ENCODE peak calls at places on chromosomes 13 and 19, in six cellular contexts. N is pancreas, Q is tibial artery, G is sigmoid colon, P is left ventricle myocardium inferior, U is kidney. Y is an unnamed sample.

GRCh38 chr19:1473056-1473400 is 6.0 kb downstream of the C19orf25 start:
- DNase-seq in U (no peak), G (no peak), P (no peak), Q (no peak), N (no peak), Y (no peak)

GRCh38 chr13:31090921-31091624 is 70.6 kb downstream of the HSPH1 start:
- DNase-seq in U (no peak), N (peak; percentile 67), G (no peak), Q (no peak), P (no peak), Y (no peak)

GRCh38 chr19:2524840-2525723 is 49.2 kb downstream of the GADD45B start:
- DNase-seq in P (peak; percentile 42), N (no peak), Q (peak; percentile 93), G (no peak), U (no peak), Y (no peak)

GRCh38 chr19:41709951-41710645 is 1.7 kb downstream of the CEACAM5 start:
- DNase-seq in P (no peak), G (no peak), Q (peak; percentile 53), U (no peak), N (peak; percentile 9), Y (no peak)

GRCh38 chr13:63209330-63210017 is 1793.8 kb upstream of the PCDH20 start:
- DNase-seq in N (no peak), P (no peak), Q (no peak), G (no peak), U (no peak), Y (no peak)

GRCh38 chr13:51724721-51725120 is 79.2 kb downstream of the DHRS12 start:
- DNase-seq in P (no peak), Q (no peak), N (no peak), U (no peak), G (no peak), Y (no peak)

GRCh38 chr13:108494991-108495661 is 134.3 kb upstream of the MYO16 start:
- DNase-seq in P (no peak), U (no peak), G (no peak), N (no peak), Q (no peak), Y (no peak)

GRCh38 chr13:98866882-98867281 is 111.0 kb downstream of the DOCK9 start:
- DNase-seq in P (no peak), U (no peak), G (no peak), Q (no peak), N (no peak), Y (no peak)

GRCh38 chr19:40718774-40719391 is 2.0 kb downstream of the ITPKC start:
- DNase-seq in Q (peak; percentile 87), G (peak; percentile 89), P (peak; percentile 52), U (peak; percentile 93), N (peak; percentile 87), Y (no peak)

GRCh38 chr13:95388420-95389079 is 87.3 kb upstream of the ABCC4 start:
- DNase-seq in N (no peak), G (no peak), P (no peak), Q (no peak), U (no peak), Y (no peak)

GRCh38 chr13:67230774-67231480 is 791 bp upstream of the PCDH9 start:
- DNase-seq in U (peak; percentile 84), P (peak; percentile 51), G (peak; percentile 83), Q (peak; percentile 70), N (peak; percentile 81), Y (peak; percentile 23)

GRCh38 chr19:4453232-4454179 is 4.1 kb downstream of the UBXN6 start:
- DNase-seq in N (no peak), P (no peak), U (no peak), G (no peak), Q (no peak), Y (no peak)

GRCh38 chr13:55999709-56000108 is 1141.0 kb upstream of the PRR20A start:
- DNase-seq in G (no peak), U (no peak), P (no peak), N (no peak), Q (no peak), Y (no peak)

GRCh38 chr19:33273881-33274662 is 28.3 kb downstream of the CEBPA start:
- DNase-seq in U (peak; percentile 66), P (no peak), Q (no peak), G (no peak), N (no peak), Y (peak; percentile 34)

GRCh38 chr13:85847012-85847411 is 47.8 kb upstream of the SLITRK6 start:
- DNase-seq in G (no peak), U (no peak), P (no peak), N (no peak), Q (no peak), Y (no peak)

GRCh38 chr19:58385313-58386165 is 1.5 kb upstream of the RPS5 start:
- DNase-seq in U (no peak), N (peak; percentile 54), G (no peak), P (no peak), Q (no peak), Y (no peak)

GRCh38 chr19:35908977-35909683 is 1.0 kb upstream of the TYROBP start:
- DNase-seq in Q (peak; percentile 90), P (peak; percentile 77), U (peak; percentile 83), N (no peak), G (peak; percentile 88), Y (no peak)

GRCh38 chr19:4376991-4377781 is 23.2 kb downstream of the SH3GL1 start:
- DNase-seq in P (no peak), G (peak; percentile 61), N (no peak), Q (no peak), U (peak; percentile 73), Y (no peak)

GRCh38 chr13:76852991-76853390 is 33.2 kb downstream of the KCTD12 start:
- DNase-seq in G (no peak), P (no peak), Q (no peak), N (no peak), U (no peak), Y (no peak)

GRCh38 chr19:4717191-4717965 is 6.3 kb downstream of the DPP9 start:
- DNase-seq in N (no peak), Q (no peak), G (no peak), P (no peak), U (no peak), Y (no peak)

GRCh38 chr19:33194884-33195710 is 967 bp downstream of the LRP3 start:
- DNase-seq in N (peak; percentile 77), U (peak; percentile 79), P (no peak), G (no peak), Q (no peak), Y (no peak)

GRCh38 chr13:85508683-85509329 is 290.4 kb downstream of the SLITRK6 start:
- DNase-seq in N (no peak), P (no peak), G (no peak), U (no peak), Q (no peak), Y (no peak)

GRCh38 chr13:95870421-95870820 is 182.8 kb downstream of the UGGT2 start:
- DNase-seq in G (no peak), P (no peak), N (no peak), U (no peak), Q (no peak), Y (no peak)

GRCh38 chr19:56367829-56368711 is 25.3 kb downstream of the ZNF582 start:
- DNase-seq in U (peak; percentile 98), N (peak; percentile 85), Q (peak; percentile 94), P (peak; percentile 94), G (peak; percentile 97), Y (peak; percentile 76)

GRCh38 chr19:2032296-2032941 is 16.9 kb upstream of the BTBD2 start:
- DNase-seq in P (peak; percentile 95), N (peak; percentile 96), U (peak; percentile 99), G (peak; percentile 98), Q (peak; percentile 99), Y (no peak)

GRCh38 chr19:44757735-44758505 is 9.4 kb downstream of the BCL3 start:
- DNase-seq in Q (peak; percentile 94), N (peak; percentile 65), P (peak; percentile 88), U (peak; percentile 93), G (peak; percentile 90), Y (no peak)

GRCh38 chr13:48265217-48265815 is 32.3 kb downstream of the ITM2B start:
- DNase-seq in Q (no peak), U (no peak), N (no peak), P (no peak), G (no peak), Y (no peak)

GRCh38 chr19:46133101-46133627 is 8.7 kb upstream of the IGFL3 start:
- DNase-seq in U (no peak), G (no peak), N (no peak), Q (no peak), P (no peak), Y (peak; percentile 96)

GRCh38 chr13:18948012-18948663 is 233.5 kb downstream of the TUBA3C start:
- DNase-seq in Q (no peak), G (no peak), N (no peak), U (no peak), P (no peak), Y (no peak)

DNA sequence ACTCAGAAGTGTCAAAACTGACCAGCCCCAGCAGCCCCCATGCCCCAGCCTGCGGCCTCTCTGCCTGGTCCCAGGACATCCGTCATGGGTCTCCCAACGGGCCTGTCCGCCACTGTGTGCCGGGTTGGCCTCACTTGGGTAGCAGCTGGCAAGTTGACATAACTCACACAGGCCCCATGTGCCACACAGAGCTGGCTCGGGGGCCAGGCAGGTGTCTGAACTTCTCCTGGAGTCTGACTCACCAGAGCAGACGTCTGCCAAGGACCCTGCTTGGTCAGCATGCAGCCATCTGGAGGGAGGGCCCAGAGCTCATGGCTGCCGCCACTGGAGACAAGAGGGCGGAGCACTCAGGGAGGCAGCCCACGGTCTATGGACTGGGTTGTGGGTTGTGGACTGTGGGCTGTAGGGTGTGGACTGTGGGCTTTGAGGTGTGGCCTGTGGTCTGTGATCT is 32.0 kb upstream of the TMEM255B start:
- DNase-seq in G (no peak), P (no peak), U (peak; percentile 80), N (peak; percentile 59), Q (no peak), Y (no peak)
- H3K27ac ChIP-seq in G (no peak overlapping the region), P (peak overlapping the region; percentile 81), U (no peak overlapping the region), N (peak overlapping the region; percentile 53), Q (no peak overlapping the region), Y (no peak overlapping the region)

GRCh38 chr13:37270206-37271001 is 164.9 kb upstream of the CSNK1A1L start:
- DNase-seq in G (no peak), U (no peak), Q (no peak), P (no peak), N (no peak), Y (no peak)
- TF ChIP-seq CTCF in G (no peak), U (no peak), Q (no peak), P (no peak), N (no peak), Y (peak; percentile 17)

DNA sequence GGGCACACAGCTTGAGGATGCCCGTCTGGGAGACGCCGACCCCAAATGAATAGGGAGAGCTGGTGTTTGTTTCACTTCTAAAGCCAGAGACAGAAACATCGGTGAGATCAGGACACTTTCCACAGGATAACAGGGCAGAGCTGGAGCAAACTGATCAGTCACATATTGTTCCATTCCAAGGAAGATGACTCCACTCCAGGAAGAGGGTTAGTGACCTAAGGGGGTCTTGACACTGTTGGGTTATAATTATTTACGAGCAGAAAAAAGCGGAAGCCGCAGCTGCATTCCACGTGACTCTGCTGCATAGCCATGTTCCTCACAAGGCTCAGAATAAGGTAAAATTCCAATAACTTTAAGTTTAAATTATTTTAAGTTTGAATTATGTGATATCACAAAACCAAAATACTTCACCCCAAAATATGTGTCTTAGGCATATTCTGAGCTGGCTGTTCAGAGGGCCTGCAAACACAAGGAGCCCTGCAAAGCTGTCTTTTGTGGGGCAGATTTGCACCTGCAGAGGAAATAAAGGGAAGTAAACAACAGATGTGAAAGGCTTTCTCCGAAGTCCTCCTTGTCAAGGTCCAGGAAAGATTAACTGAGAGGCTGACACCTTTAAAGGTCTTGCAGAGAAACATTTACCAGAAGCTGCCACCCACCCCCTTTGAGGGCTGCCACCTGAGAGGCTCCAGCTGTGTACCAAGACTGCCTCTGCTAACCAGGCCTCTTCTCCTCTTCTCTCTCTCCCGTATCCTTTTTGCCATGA is 819.2 kb downstream of the UQCRFS1 start:
- DNase-seq in G (no peak), U (no peak), Q (no peak), N (no peak), P (no peak), Y (no peak)
- H3K9me3 ChIP-seq in G (no peaks in the 10 kb centered on the region), U (no peaks in the 10 kb centered on the region), Q (no peaks in the 10 kb centered on the region), N (no peaks in the 10 kb centered on the region), P (no peaks in the 10 kb centered on the region), Y (peaks cover 51% of the 10 kb centered on the region)

GRCh38 chr13:114056205-114057013 is 76.0 kb downstream of the RASA3 start:
- DNase-seq in Q (no peak), P (no peak), U (peak; percentile 51), G (no peak), N (no peak), Y (no peak)
- H3K27ac ChIP-seq in Q (no peak overlapping the region), P (peak overlapping the region; percentile 17), U (no peak overlapping the region), G (no peak overlapping the region), N (no peak overlapping the region), Y (no peak overlapping the region)

Y was measured in AG04450.